ENCODE peak calls at places on chromosomes 5 and 9, in six cellular contexts. One of them, this sample, is unnamed.

GRCh38 chr5:139374909-139375308 is 8.2 kb downstream of the SLC23A1 start:
- DNase-seq in neural crest cell: no peak
- DNase-seq in heart left ventricle: no peak
- DNase-seq in fibroblast of lung: no peak
- DNase-seq in cardiac fibroblast: no peak
- DNase-seq in AG10803: no peak
- DNase-seq in this sample: no peak

GRCh38 chr5:136202800-136203199 is 9.8 kb upstream of the SMIM32 start:
- DNase-seq in neural crest cell: peak; percentile 14
- DNase-seq in heart left ventricle: no peak
- DNase-seq in fibroblast of lung: no peak
- DNase-seq in cardiac fibroblast: peak; percentile 9
- DNase-seq in AG10803: no peak
- DNase-seq in this sample: no peak

GRCh38 chr9:127370651-127371648 is 26.0 kb upstream of the SLC2A8 start:
- DNase-seq in neural crest cell: no peak
- DNase-seq in heart left ventricle: no peak
- DNase-seq in fibroblast of lung: no peak
- DNase-seq in cardiac fibroblast: no peak
- DNase-seq in AG10803: no peak
- DNase-seq in this sample: no peak

GRCh38 chr5:33379757-33380156 is 61.0 kb upstream of the TARS1 start:
- DNase-seq in neural crest cell: no peak
- DNase-seq in heart left ventricle: no peak
- DNase-seq in fibroblast of lung: peak; percentile 66
- DNase-seq in cardiac fibroblast: peak; percentile 65
- DNase-seq in AG10803: peak; percentile 32
- DNase-seq in this sample: peak; percentile 31

GRCh38 chr5:124986667-124987066 is 240.2 kb upstream of the ZNF608 start:
- DNase-seq in neural crest cell: no peak
- DNase-seq in heart left ventricle: no peak
- DNase-seq in fibroblast of lung: no peak
- DNase-seq in cardiac fibroblast: no peak
- DNase-seq in AG10803: no peak
- DNase-seq in this sample: no peak

GRCh38 chr9:134390537-134390936 is 64.3 kb downstream of the RXRA start:
- DNase-seq in neural crest cell: no peak
- DNase-seq in heart left ventricle: no peak
- DNase-seq in fibroblast of lung: no peak
- DNase-seq in cardiac fibroblast: no peak
- DNase-seq in AG10803: no peak
- DNase-seq in this sample: no peak

GRCh38 chr5:103375863-103376591 is 117.5 kb downstream of the MACIR start:
- DNase-seq in neural crest cell: no peak
- DNase-seq in heart left ventricle: no peak
- DNase-seq in fibroblast of lung: peak; percentile 9
- DNase-seq in cardiac fibroblast: no peak
- DNase-seq in AG10803: no peak
- DNase-seq in this sample: no peak

GRCh38 chr5:17411436-17411835 is 86.6 kb upstream of the TAF11L2 start:
- DNase-seq in neural crest cell: no peak
- DNase-seq in heart left ventricle: no peak
- DNase-seq in fibroblast of lung: peak; percentile 50
- DNase-seq in cardiac fibroblast: peak; percentile 5
- DNase-seq in AG10803: peak; percentile 10
- DNase-seq in this sample: no peak

GRCh38 chr5:56740868-56741267 is 74.5 kb upstream of the MAP3K1 start:
- DNase-seq in neural crest cell: no peak
- DNase-seq in heart left ventricle: no peak
- DNase-seq in fibroblast of lung: no peak
- DNase-seq in cardiac fibroblast: no peak
- DNase-seq in AG10803: no peak
- DNase-seq in this sample: no peak

GRCh38 chr9:2299156-2299842 is 284.2 kb downstream of the SMARCA2 start:
- DNase-seq in neural crest cell: no peak
- DNase-seq in heart left ventricle: no peak
- DNase-seq in fibroblast of lung: no peak
- DNase-seq in cardiac fibroblast: no peak
- DNase-seq in AG10803: no peak
- DNase-seq in this sample: no peak

GRCh38 chr9:87594218-87594617 is 96.6 kb downstream of the DAPK1 start:
- DNase-seq in neural crest cell: no peak
- DNase-seq in heart left ventricle: no peak
- DNase-seq in fibroblast of lung: peak; percentile 39
- DNase-seq in cardiac fibroblast: peak; percentile 54
- DNase-seq in AG10803: peak; percentile 40
- DNase-seq in this sample: no peak

GRCh38 chr9:117400131-117400530 is 14.7 kb downstream of the ASTN2 start:
- DNase-seq in neural crest cell: no peak
- DNase-seq in heart left ventricle: no peak
- DNase-seq in fibroblast of lung: no peak
- DNase-seq in cardiac fibroblast: no peak
- DNase-seq in AG10803: no peak
- DNase-seq in this sample: no peak

GRCh38 chr5:104385901-104386300 is 823.3 kb upstream of the NUDT12 start:
- DNase-seq in neural crest cell: no peak
- DNase-seq in heart left ventricle: no peak
- DNase-seq in fibroblast of lung: no peak
- DNase-seq in cardiac fibroblast: no peak
- DNase-seq in AG10803: no peak
- DNase-seq in this sample: no peak

GRCh38 chr5:39716532-39716971 is 291.8 kb upstream of the DAB2 start:
- DNase-seq in neural crest cell: peak; percentile 2
- DNase-seq in heart left ventricle: peak; percentile 23
- DNase-seq in fibroblast of lung: peak; percentile 70
- DNase-seq in cardiac fibroblast: peak; percentile 66
- DNase-seq in AG10803: peak; percentile 44
- DNase-seq in this sample: peak; percentile 51

GRCh38 chr9:134563397-134563796 is 78.2 kb upstream of the COL5A1 start:
- DNase-seq in neural crest cell: no peak
- DNase-seq in heart left ventricle: no peak
- DNase-seq in fibroblast of lung: no peak
- DNase-seq in cardiac fibroblast: no peak
- DNase-seq in AG10803: no peak
- DNase-seq in this sample: no peak

GRCh38 chr5:3650315-3650714 is 54.7 kb downstream of the IRX1 start:
- DNase-seq in neural crest cell: no peak
- DNase-seq in heart left ventricle: no peak
- DNase-seq in fibroblast of lung: no peak
- DNase-seq in cardiac fibroblast: no peak
- DNase-seq in AG10803: no peak
- DNase-seq in this sample: no peak

GRCh38 chr5:100706796-100707195 is 171.6 kb downstream of the FAM174A start:
- DNase-seq in neural crest cell: no peak
- DNase-seq in heart left ventricle: no peak
- DNase-seq in fibroblast of lung: peak; percentile 56
- DNase-seq in cardiac fibroblast: peak; percentile 56
- DNase-seq in AG10803: peak; percentile 14
- DNase-seq in this sample: no peak

GRCh38 chr5:149170292-149170691 is 29.0 kb downstream of the ABLIM3 start:
- DNase-seq in neural crest cell: no peak
- DNase-seq in heart left ventricle: peak; percentile 34
- DNase-seq in fibroblast of lung: peak; percentile 64
- DNase-seq in cardiac fibroblast: peak; percentile 34
- DNase-seq in AG10803: peak; percentile 46
- DNase-seq in this sample: no peak

GRCh38 chr9:14372437-14373318 is 58.7 kb upstream of the NFIB start:
- DNase-seq in neural crest cell: no peak
- DNase-seq in heart left ventricle: peak; percentile 57
- DNase-seq in fibroblast of lung: peak; percentile 68
- DNase-seq in cardiac fibroblast: peak; percentile 77
- DNase-seq in AG10803: peak; percentile 62
- DNase-seq in this sample: peak; percentile 54

GRCh38 chr5:112574566-112574965 is 155.5 kb upstream of the EPB41L4A start:
- DNase-seq in neural crest cell: no peak
- DNase-seq in heart left ventricle: no peak
- DNase-seq in fibroblast of lung: no peak
- DNase-seq in cardiac fibroblast: no peak
- DNase-seq in AG10803: no peak
- DNase-seq in this sample: no peak

GRCh38 chr9:71249729-71250317 is 128.4 kb upstream of the TRPM3 start:
- DNase-seq in neural crest cell: peak; percentile 14
- DNase-seq in heart left ventricle: no peak
- DNase-seq in fibroblast of lung: peak; percentile 75
- DNase-seq in cardiac fibroblast: peak; percentile 81
- DNase-seq in AG10803: peak; percentile 74
- DNase-seq in this sample: peak; percentile 22

GRCh38 chr9:96644137-96644536 is 11.0 kb downstream of the PRXL2C start:
- DNase-seq in neural crest cell: no peak
- DNase-seq in heart left ventricle: no peak
- DNase-seq in fibroblast of lung: no peak
- DNase-seq in cardiac fibroblast: no peak
- DNase-seq in AG10803: no peak
- DNase-seq in this sample: no peak

GRCh38 chr9:110626109-110626829 is 42.3 kb upstream of the MUSK start:
- DNase-seq in neural crest cell: no peak
- DNase-seq in heart left ventricle: no peak
- DNase-seq in fibroblast of lung: peak; percentile 79
- DNase-seq in cardiac fibroblast: peak; percentile 88
- DNase-seq in AG10803: peak; percentile 89
- DNase-seq in this sample: no peak

GRCh38 chr5:75050415-75050814 is 1.9 kb downstream of the GCNT4 start:
- DNase-seq in neural crest cell: peak; percentile 17
- DNase-seq in heart left ventricle: no peak
- DNase-seq in fibroblast of lung: peak; percentile 21
- DNase-seq in cardiac fibroblast: peak; percentile 31
- DNase-seq in AG10803: peak; percentile 33
- DNase-seq in this sample: peak; percentile 38

GRCh38 chr9:97854696-97855485 is 1.9 kb downstream of the FOXE1 start:
- DNase-seq in neural crest cell: no peak
- DNase-seq in heart left ventricle: no peak
- DNase-seq in fibroblast of lung: no peak
- DNase-seq in cardiac fibroblast: no peak
- DNase-seq in AG10803: no peak
- DNase-seq in this sample: no peak

GRCh38 chr9:125810161-125810560 is 63.0 kb downstream of the PBX3 start:
- DNase-seq in neural crest cell: no peak
- DNase-seq in heart left ventricle: no peak
- DNase-seq in fibroblast of lung: peak; percentile 42
- DNase-seq in cardiac fibroblast: peak; percentile 82
- DNase-seq in AG10803: peak; percentile 54
- DNase-seq in this sample: no peak

GRCh38 chr5:19927919-19928318 is 60.1 kb downstream of the CDH18 start:
- DNase-seq in neural crest cell: no peak
- DNase-seq in heart left ventricle: no peak
- DNase-seq in fibroblast of lung: peak; percentile 12
- DNase-seq in cardiac fibroblast: no peak
- DNase-seq in AG10803: no peak
- DNase-seq in this sample: no peak

GRCh38 chr9:5869315-5870019 is 21.2 kb upstream of the MLANA start:
- DNase-seq in neural crest cell: no peak
- DNase-seq in heart left ventricle: no peak
- DNase-seq in fibroblast of lung: no peak
- DNase-seq in cardiac fibroblast: no peak
- DNase-seq in AG10803: no peak
- DNase-seq in this sample: peak; percentile 15

DNA sequence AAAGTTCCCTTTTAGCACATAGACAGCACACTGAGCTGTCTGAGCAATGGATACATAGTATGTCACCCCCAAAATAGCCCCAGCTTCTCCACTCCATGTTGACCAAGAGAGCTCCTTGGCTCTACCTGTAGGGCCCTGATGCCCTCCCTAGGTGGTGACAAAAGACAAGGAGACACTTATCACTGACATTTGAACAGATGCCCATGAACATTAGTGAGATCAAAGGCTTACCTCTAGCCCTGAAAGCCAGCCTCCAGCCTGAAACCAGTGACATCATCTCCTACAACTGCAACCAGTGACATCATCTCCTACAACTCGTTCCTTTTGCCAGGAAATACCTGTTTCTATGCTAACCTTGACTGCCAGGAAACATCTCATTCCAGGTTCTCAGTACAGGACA is 122.7 kb downstream of the FSTL4 start:
- DNase-seq in neural crest cell: no peak
- DNase-seq in heart left ventricle: no peak
- DNase-seq in fibroblast of lung: no peak
- DNase-seq in cardiac fibroblast: no peak
- DNase-seq in AG10803: no peak
- DNase-seq in this sample: no peak
- TF ChIP-seq CTCF in neural crest cell: no peak
- TF ChIP-seq CTCF in heart left ventricle: peak; percentile 13
- TF ChIP-seq CTCF in fibroblast of lung: no peak
- TF ChIP-seq CTCF in cardiac fibroblast: no peak
- TF ChIP-seq CTCF in AG10803: no peak
- TF ChIP-seq CTCF in this sample: no peak

GRCh38 chr9:75299324-75299723 is 211.0 kb downstream of the OSTF1 start:
- DNase-seq in neural crest cell: no peak
- DNase-seq in heart left ventricle: no peak
- DNase-seq in fibroblast of lung: no peak
- DNase-seq in cardiac fibroblast: no peak
- DNase-seq in AG10803: no peak
- DNase-seq in this sample: no peak
- TF ChIP-seq CTCF in neural crest cell: no peak
- TF ChIP-seq CTCF in heart left ventricle: no peak
- TF ChIP-seq CTCF in fibroblast of lung: no peak
- TF ChIP-seq CTCF in cardiac fibroblast: no peak
- TF ChIP-seq CTCF in AG10803: no peak
- TF ChIP-seq CTCF in this sample: no peak

GRCh38 chr5:51632794-51633193 is 249.5 kb downstream of the ISL1 start:
- DNase-seq in neural crest cell: no peak
- DNase-seq in heart left ventricle: no peak
- DNase-seq in fibroblast of lung: no peak
- DNase-seq in cardiac fibroblast: peak; percentile 11
- DNase-seq in AG10803: no peak
- DNase-seq in this sample: no peak

DNA sequence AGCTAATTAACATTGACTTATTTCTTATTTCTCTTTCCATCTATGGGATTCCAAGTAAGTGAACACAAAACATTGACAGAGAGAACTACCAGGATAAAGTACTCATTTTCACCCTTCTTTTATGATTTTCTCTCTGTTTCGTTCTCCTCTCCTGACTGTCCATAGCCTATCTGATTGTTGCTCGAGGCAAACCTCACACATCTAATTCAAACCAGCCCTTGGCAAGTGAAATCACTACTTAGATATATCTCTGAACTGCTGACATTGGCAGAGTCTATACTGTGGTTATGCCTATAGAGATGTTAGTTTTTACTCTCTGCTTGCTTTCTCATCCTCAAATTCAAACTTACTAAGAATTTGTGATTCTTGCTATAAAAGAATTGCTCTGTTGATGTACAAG is 248.8 kb downstream of the ISL1 start:
- DNase-seq in neural crest cell: no peak
- DNase-seq in heart left ventricle: no peak
- DNase-seq in fibroblast of lung: no peak
- DNase-seq in cardiac fibroblast: no peak
- DNase-seq in AG10803: no peak
- DNase-seq in this sample: no peak
- TF ChIP-seq CTCF in neural crest cell: no peak
- TF ChIP-seq CTCF in heart left ventricle: no peak
- TF ChIP-seq CTCF in fibroblast of lung: no peak
- TF ChIP-seq CTCF in cardiac fibroblast: no peak
- TF ChIP-seq CTCF in AG10803: no peak
- TF ChIP-seq CTCF in this sample: no peak

DNA sequence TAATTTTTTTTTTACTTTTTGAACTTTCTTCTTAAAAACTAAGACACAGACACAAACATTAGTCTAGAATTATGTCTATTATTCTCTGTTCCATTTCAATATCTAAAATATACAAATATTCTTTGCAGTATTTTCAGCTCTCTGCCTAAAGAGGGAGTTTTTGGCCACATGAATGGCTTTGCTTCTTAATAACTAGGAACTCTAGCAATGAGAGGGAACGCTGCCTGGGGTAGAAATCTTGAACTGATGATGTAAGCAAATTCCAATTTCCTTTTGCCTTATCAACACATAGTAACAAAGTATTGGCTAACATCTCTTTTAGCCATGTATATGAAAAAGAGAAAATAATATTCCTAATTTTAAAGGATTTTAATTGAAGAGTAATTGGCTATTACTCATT is 51.9 kb downstream of the SLC25A46 start:
- DNase-seq in neural crest cell: no peak
- DNase-seq in heart left ventricle: no peak
- DNase-seq in fibroblast of lung: peak; percentile 89
- DNase-seq in cardiac fibroblast: peak; percentile 90
- DNase-seq in AG10803: peak; percentile 16
- DNase-seq in this sample: no peak
- TF ChIP-seq CTCF in neural crest cell: no peak
- TF ChIP-seq CTCF in heart left ventricle: peak; percentile 48
- TF ChIP-seq CTCF in fibroblast of lung: peak; percentile 71
- TF ChIP-seq CTCF in cardiac fibroblast: peak; percentile 48
- TF ChIP-seq CTCF in AG10803: no peak
- TF ChIP-seq CTCF in this sample: no peak